ENCODE peak calls at places on chromosomes 2 and 18, in six cellular contexts. W is NCI-H82; Y is heart left ventricle; T is head of caudate nucleus; S is activated CD8-positive, alpha-beta T cell treated with anti-CD3 and anti-CD28 coated beads for 36 hours; U is NCI-H774. F is an unnamed sample.

GRCh38 chr2:128374001-128374710 is 55.5 kb upstream of the HS6ST1 start:
- DNase-seq in T (no peak), Y (no peak), U (no peak), W (no peak), S (no peak), F (no peak)

GRCh38 chr2:231263118-231263831 is 64.8 kb downstream of the ARMC9 start:
- DNase-seq in Y (no peak), W (no peak), U (no peak), T (no peak), S (no peak), F (no peak)

GRCh38 chr2:38462121-38462634 is 85.1 kb upstream of the ATL2 start:
- DNase-seq in T (no peak), W (no peak), S (peak; percentile 75), U (no peak), Y (no peak), F (no peak)

GRCh38 chr18:49362431-49362830 is 98.0 kb downstream of the DYM start:
- DNase-seq in T (no peak), S (no peak), Y (no peak), W (no peak), U (no peak), F (no peak)

GRCh38 chr2:233945146-233945545 is 28.0 kb downstream of the TRPM8 start:
- DNase-seq in T (no peak), W (no peak), Y (no peak), S (no peak), U (no peak), F (no peak)

GRCh38 chr2:60531638-60532216 is 21.7 kb downstream of the BCL11A start:
- DNase-seq in S (no peak), W (peak; percentile 85), T (no peak), U (no peak), Y (no peak), F (peak; percentile 62)

GRCh38 chr18:22346968-22347611 is 70.6 kb downstream of the CTAGE1 start:
- DNase-seq in T (no peak), U (no peak), S (no peak), Y (peak; percentile 93), W (no peak), F (no peak)

GRCh38 chr18:72235422-72235821 is 308.7 kb downstream of the CBLN2 start:
- DNase-seq in U (peak; percentile 13), W (no peak), Y (no peak), T (no peak), S (no peak), F (peak; percentile 87)

GRCh38 chr2:10304458-10305253 is 2.0 kb downstream of the HPCAL1 start:
- DNase-seq in S (no peak), Y (no peak), U (no peak), W (no peak), T (no peak), F (no peak)

GRCh38 chr2:208025814-208026184 is 472 bp upstream of the PLEKHM3 start:
- DNase-seq in U (no peak), W (peak; percentile 41), Y (no peak), S (peak; percentile 54), T (peak; percentile 11), F (peak; percentile 69)

GRCh38 chr2:66926594-66927112 is 470.5 kb upstream of the ETAA1 start:
- DNase-seq in U (no peak), W (no peak), Y (no peak), T (no peak), S (no peak), F (no peak)

GRCh38 chr18:69838620-69839411 is 108.9 kb downstream of the CD226 start:
- DNase-seq in T (no peak), W (peak; percentile 89), U (no peak), Y (no peak), S (peak; percentile 27), F (peak; percentile 93)

GRCh38 chr2:110745048-110745447 is 12.7 kb downstream of the ACOXL start:
- DNase-seq in Y (no peak), W (no peak), U (no peak), T (no peak), S (no peak), F (no peak)

GRCh38 chr18:58861353-58861752 is 3.3 kb upstream of the ZNF532 start:
- DNase-seq in W (peak; percentile 49), S (no peak), Y (no peak), U (no peak), T (no peak), F (peak; percentile 52)

GRCh38 chr18:46531472-46531871 is 125.5 kb downstream of the LOXHD1 start:
- DNase-seq in U (no peak), W (no peak), T (peak; percentile 65), Y (no peak), S (no peak), F (no peak)

GRCh38 chr2:207188601-207189000 is 22.9 kb upstream of the KLF7 start:
- DNase-seq in U (peak; percentile 78), W (no peak), S (no peak), T (no peak), Y (no peak), F (peak; percentile 87)

GRCh38 chr2:152284398-152284797 is 50.6 kb upstream of the FMNL2 start:
- DNase-seq in U (no peak), W (peak; percentile 18), S (no peak), Y (no peak), T (peak; percentile 8), F (no peak)

GRCh38 chr18:12754511-12754910 is 51.7 kb downstream of the PSMG2 start:
- DNase-seq in U (no peak), S (no peak), W (no peak), Y (no peak), T (no peak), F (no peak)

F was measured in NCI-H69.